ENCODE peak calls at places on chromosome 5, in five cellular contexts. R is ovary, T is iPS DF 6.9, D is NB4, B is cardiac fibroblast. E is an unnamed sample.

GRCh38 chr5:74199005-74199404 is 441.5 kb downstream of the ENC1 start:
- DNase-seq in R (no peak), T (no peak), D (no peak), B (no peak), E (peak)

GRCh38 chr5:135229679-135230132 is 169.3 kb downstream of the MACROH2A1 start:
- DNase-seq in R (no peak), T (no peak), D (peak), B (no peak), E (no peak)

GRCh38 chr5:149710575-149710974 is 19.5 kb upstream of the PPARGC1B start:
- DNase-seq in R (no peak), T (no peak), D (no peak), B (no peak), E (no peak)

GRCh38 chr5:149764086-149764485 is 34.0 kb downstream of the PPARGC1B start:
- DNase-seq in R (no peak), T (no peak), D (no peak), B (no peak), E (no peak)

GRCh38 chr5:177330991-177331837 is 19.5 kb upstream of the MXD3 start:
- DNase-seq in R (no peak), T (no peak), D (no peak), B (no peak), E (no peak)

GRCh38 chr5:176530983-176531901 is 6.0 kb downstream of the RNF44 start:
- DNase-seq in R (peak), T (no peak), D (no peak), B (no peak), E (no peak)

GRCh38 chr5:78738693-78739300 is 90.2 kb upstream of the LHFPL2 start:
- DNase-seq in R (no peak), T (no peak), D (no peak), B (no peak), E (no peak)

GRCh38 chr5:96292582-96293247 is 140.3 kb downstream of the PCSK1 start:
- DNase-seq in R (no peak), T (no peak), D (no peak), B (peak), E (peak)

GRCh38 chr5:127772531-127772930 is 69.3 kb downstream of the CCDC192 start:
- DNase-seq in R (no peak), T (no peak), D (no peak), B (no peak), E (no peak)

GRCh38 chr5:139639619-139640431 is 8.3 kb upstream of the CXXC5 start:
- DNase-seq in R (no peak), T (no peak), D (peak), B (peak), E (no peak)

GRCh38 chr5:170108266-170108785 is 2.6 kb downstream of the FOXI1 start:
- DNase-seq in R (no peak), T (no peak), D (no peak), B (no peak), E (no peak)

GRCh38 chr5:3333836-3334235 is 261.8 kb upstream of the IRX1 start:
- DNase-seq in R (no peak), T (no peak), D (no peak), B (no peak), E (no peak)

GRCh38 chr5:153965102-153965645 is 73.5 kb downstream of the FAM114A2 start:
- DNase-seq in R (no peak), T (no peak), D (peak), B (peak), E (peak)

GRCh38 chr5:102603670-102604069 is 104.9 kb upstream of the SLCO6A1 start:
- DNase-seq in R (no peak), T (no peak), D (no peak), B (no peak), E (no peak)

GRCh38 chr5:135890867-135891266 is 4.8 kb downstream of the IL9 start:
- DNase-seq in R (no peak), T (no peak), D (no peak), B (no peak), E (no peak)

GRCh38 chr5:78295035-78295961 is 800 bp upstream of the AP3B1 start:
- DNase-seq in R (peak), T (no peak), D (peak), B (peak), E (peak)

GRCh38 chr5:127290019-127290945 is at the start of gene MEGF10:
- DNase-seq in R (no peak), T (no peak), D (peak), B (peak), E (peak)

GRCh38 chr5:119176785-119177184 is 105.9 kb downstream of the DMXL1 start:
- DNase-seq in R (no peak), T (no peak), D (no peak), B (no peak), E (no peak)

GRCh38 chr5:168447748-168448147 is 38.5 kb upstream of the RARS1 start:
- DNase-seq in R (no peak), T (no peak), D (no peak), B (no peak), E (peak)

GRCh38 chr5:122702524-122702875 is 72.4 kb upstream of the SNX2 start:
- DNase-seq in R (no peak), T (no peak), D (no peak), B (no peak), E (no peak)

GRCh38 chr5:82165740-82166530 is 112.2 kb downstream of the RPS23 start:
- DNase-seq in R (peak), T (peak), D (peak), B (peak), E (peak)

GRCh38 chr5:124678478-124678877 is 68.0 kb downstream of the ZNF608 start:
- DNase-seq in R (no peak), T (no peak), D (no peak), B (no peak), E (no peak)

GRCh38 chr5:135039526-135040296 is 5.7 kb upstream of the PITX1 start:
- DNase-seq in R (no peak), T (no peak), D (no peak), B (no peak), E (no peak)

GRCh38 chr5:169178754-169179153 is 122.2 kb downstream of the SLIT3 start:
- DNase-seq in R (no peak), T (no peak), D (no peak), B (no peak), E (no peak)

GRCh38 chr5:172856336-172856735 is 22.3 kb downstream of the ERGIC1 start:
- DNase-seq in R (no peak), T (no peak), D (no peak), B (no peak), E (no peak)

GRCh38 chr5:120219988-120220387 is 244.1 kb upstream of the PRR16 start:
- DNase-seq in R (no peak), T (no peak), D (no peak), B (no peak), E (no peak)

GRCh38 chr5:12141496-12141895 is 237.2 kb upstream of the CTNND2 start:
- DNase-seq in R (no peak), T (no peak), D (no peak), B (no peak), E (no peak)

GRCh38 chr5:122152266-122152900 is 23.0 kb downstream of the ZNF474 start:
- DNase-seq in R (no peak), T (no peak), D (no peak), B (no peak), E (peak)

GRCh38 chr5:177103523-177104253 is 17.0 kb downstream of the FGFR4 start:
- DNase-seq in R (no peak), T (no peak), D (no peak), B (peak), E (no peak)

GRCh38 chr5:76622076-76622475 is 1.1 kb downstream of the F2RL2 start:
- DNase-seq in R (no peak), T (no peak), D (no peak), B (no peak), E (no peak)
- H3K4me3 ChIP-seq in R (no peak), T (no peak), D (no peak), B (no peak), E (no peak)

GRCh38 chr5:144141581-144141980 is 28.9 kb downstream of the YIPF5 start:
- DNase-seq in R (no peak), T (no peak), D (no peak), B (no peak), E (no peak)

GRCh38 chr5:144139586-144139985 is 30.9 kb downstream of the YIPF5 start:
- DNase-seq in R (no peak), T (no peak), D (no peak), B (peak), E (peak)

GRCh38 chr5:144143625-144144024 is 26.8 kb downstream of the YIPF5 start:
- DNase-seq in R (no peak), T (no peak), D (no peak), B (no peak), E (no peak)

GRCh38 chr5:144142826-144143167 is 27.7 kb downstream of the YIPF5 start:
- DNase-seq in R (no peak), T (no peak), D (peak), B (no peak), E (no peak)

GRCh38 chr5:144142030-144142825 is 28.2 kb downstream of the YIPF5 start:
- DNase-seq in R (no peak), T (peak), D (peak), B (peak), E (peak)
- H3K4me3 ChIP-seq in R (no peak), T (no peak), D (no peak), B (no peak), E (no peak)

DNA sequence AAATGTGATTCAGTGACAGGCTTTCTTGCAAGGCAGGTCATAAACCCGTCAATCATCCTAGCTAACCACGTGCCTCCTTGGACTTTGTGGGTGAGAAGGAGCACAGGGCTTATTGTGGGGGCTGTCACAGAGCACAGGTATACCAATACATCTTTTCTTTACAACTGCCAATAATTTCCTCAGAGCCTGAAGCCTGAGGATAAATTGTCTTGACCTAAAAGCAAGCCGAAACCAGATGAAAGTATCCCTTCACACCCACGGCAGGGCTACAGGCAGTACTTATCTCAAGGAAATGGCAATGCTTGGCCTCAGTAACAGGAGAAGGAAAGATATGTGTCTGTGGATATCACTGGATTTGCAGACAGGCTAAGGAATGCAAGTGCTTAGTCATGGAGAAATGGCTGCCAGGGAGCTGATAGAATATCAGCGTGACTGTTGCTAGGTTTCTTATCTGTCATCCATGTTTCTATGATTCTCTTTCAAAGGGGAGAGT is 90.3 kb upstream of the ZNF366 start:
- DNase-seq in R (no peak), T (no peak), D (no peak), B (peak), E (peak)
- H3K4me3 ChIP-seq in R (no peak), T (no peak), D (no peak), B (peak), E (no peak)

GRCh38 chr5:179919487-179920060 is 11.9 kb upstream of the TBC1D9B start:
- DNase-seq in R (no peak), T (no peak), D (no peak), B (no peak), E (no peak)

GRCh38 chr5:179918742-179919486 is 11.2 kb upstream of the TBC1D9B start:
- DNase-seq in R (no peak), T (no peak), D (no peak), B (no peak), E (no peak)

GRCh38 chr5:179916523-179916922 is 8.8 kb upstream of the TBC1D9B start:
- DNase-seq in R (no peak), T (no peak), D (no peak), B (no peak), E (no peak)

GRCh38 chr5:179923422-179923821 is 15.7 kb upstream of the TBC1D9B start:
- DNase-seq in R (no peak), T (no peak), D (peak), B (no peak), E (no peak)

GRCh38 chr5:179920175-179920574 is 12.5 kb upstream of the TBC1D9B start:
- DNase-seq in R (no peak), T (no peak), D (no peak), B (no peak), E (no peak)
- H3K4me3 ChIP-seq in R (no peak), T (no peak), D (no peak), B (no peak), E (no peak)

GRCh38 chr5:142863856-142864255 is 93.7 kb downstream of the ARHGAP26 start:
- DNase-seq in R (no peak), T (no peak), D (no peak), B (no peak), E (no peak)
- H3K4me3 ChIP-seq in R (no peak), T (no peak), D (no peak), B (no peak), E (no peak)

GRCh38 chr5:11027660-11028059 is 266.6 kb upstream of the DAP start:
- DNase-seq in R (no peak), T (no peak), D (no peak), B (no peak), E (no peak)

GRCh38 chr5:11023970-11024369 is 262.9 kb upstream of the DAP start:
- DNase-seq in R (no peak), T (no peak), D (no peak), B (no peak), E (no peak)

DNA sequence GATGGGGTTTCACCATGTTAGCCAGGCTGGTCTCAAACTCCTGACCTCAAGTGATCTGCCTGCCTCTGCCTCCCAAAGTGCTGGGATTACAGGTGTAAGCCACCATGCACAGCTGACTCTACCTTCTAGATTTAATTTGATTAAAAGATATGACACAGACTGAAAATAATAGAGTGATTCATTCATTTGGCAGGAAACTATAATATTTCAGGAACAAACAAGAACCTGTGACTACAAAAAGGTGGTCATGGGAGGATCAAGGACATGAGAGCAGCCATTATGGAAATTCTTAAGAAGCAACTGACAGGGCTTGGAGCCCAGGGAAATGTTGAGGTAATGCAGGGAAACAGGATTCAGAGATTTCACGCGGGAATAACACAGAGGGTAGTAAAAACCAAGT is 265.5 kb upstream of the DAP start:
- DNase-seq in R (no peak), T (no peak), D (no peak), B (no peak), E (no peak)
- H3K4me3 ChIP-seq in R (no peak), T (no peak), D (no peak), B (no peak), E (no peak)

DNA sequence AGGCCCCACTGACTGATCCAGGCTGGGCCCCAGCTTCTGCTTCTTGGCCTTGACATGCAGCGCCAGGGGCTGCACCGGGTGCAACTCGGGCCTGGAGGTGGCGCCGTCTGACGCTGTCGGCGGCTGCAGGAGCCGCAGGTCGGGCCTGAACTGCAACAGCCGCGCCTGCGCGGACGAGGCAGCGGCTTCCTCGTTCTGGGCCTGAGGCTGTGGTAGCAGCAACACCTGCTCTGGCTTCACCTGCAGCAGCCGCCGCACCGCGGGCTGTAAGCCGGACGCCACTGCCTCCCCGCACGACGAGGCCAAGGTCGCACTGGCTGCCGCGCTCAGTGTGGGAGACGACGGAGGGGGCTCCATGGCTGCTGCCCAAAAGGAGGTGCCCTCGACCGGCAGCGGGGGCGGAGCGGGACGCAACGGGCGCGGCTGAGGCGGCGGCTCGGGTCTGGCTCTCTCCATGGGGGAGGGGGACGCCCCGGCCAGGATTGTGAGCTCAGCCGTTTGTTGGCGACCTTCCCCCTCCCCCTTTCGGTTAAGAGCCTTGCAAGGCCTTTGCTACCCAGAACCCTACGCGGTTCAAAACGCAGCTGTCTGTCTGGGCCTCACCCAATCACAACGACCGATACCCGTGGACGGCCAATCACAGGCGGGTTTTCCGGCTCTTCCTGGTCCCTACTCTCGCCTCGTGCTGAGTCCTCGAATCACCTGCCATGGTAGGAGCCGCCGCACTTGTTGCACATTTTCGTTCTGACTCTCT is 438 bp downstream of the SOX30 start:
- DNase-seq in R (peak), T (no peak), D (no peak), B (peak), E (no peak)
- H3K4me3 ChIP-seq in R (peak), T (peak), D (no peak), B (peak), E (peak)

DNA sequence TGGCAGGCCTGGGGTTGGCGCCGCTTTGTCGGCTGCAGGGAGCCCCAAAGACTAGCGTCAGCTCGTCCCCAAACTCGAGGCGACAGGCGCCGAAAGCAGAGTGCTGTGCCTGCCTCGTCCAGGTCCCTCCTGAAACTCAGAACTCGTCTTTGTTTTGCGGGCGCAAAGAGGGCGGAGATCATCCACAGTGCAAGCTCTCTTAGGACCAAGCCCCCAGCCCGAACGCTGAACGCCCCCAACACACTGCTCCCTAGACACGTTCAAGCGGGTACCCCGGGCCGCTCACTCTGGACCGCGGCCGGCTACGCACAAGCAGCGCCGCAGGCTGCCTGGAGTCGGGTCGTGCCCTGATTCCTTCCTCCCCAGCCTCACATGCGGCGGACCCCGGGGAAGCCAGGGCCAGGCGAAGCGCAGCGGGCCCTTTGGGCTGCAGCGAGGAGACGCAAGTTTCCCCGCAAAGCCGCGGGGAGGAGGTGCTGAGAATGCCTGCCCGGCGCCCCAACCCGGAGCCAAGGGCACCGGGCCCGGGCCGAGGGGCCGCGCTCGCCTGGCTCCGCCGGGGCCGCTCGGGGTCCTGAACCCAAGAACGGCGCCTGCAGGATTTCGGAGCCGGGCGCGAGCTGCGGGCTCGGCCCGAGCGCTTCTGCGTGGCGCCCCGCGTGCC is 852 bp downstream of the FSTL4 start:
- DNase-seq in R (no peak), T (no peak), D (no peak), B (no peak), E (no peak)
- H3K4me3 ChIP-seq in R (no peak), T (peak), D (no peak), B (no peak), E (no peak)